ENCODE peak calls at places on chromosome 7, in eight cellular contexts. O, X, E, Q, V, J, Y and B are unnamed samples.

GRCh38 chr7:102044984-102045673 is 227.7 kb downstream of the CUX1 start:
- DNase-seq in Y (no peak), J (peak; percentile 52), O (peak; percentile 55), V (peak; percentile 84), Q (peak; percentile 75), X (peak; percentile 71), E (peak; percentile 45), B (peak; percentile 42)

GRCh38 chr7:130356760-130357611 is 12.4 kb downstream of the CPA5 start:
- DNase-seq in O (peak; percentile 45), V (no peak), J (no peak), Q (no peak), X (peak; percentile 94), Y (no peak), E (peak; percentile 74), B (no peak)

GRCh38 chr7:92179393-92179924 is 517 bp upstream of the LRRD1 start:
- DNase-seq in J (no peak), V (no peak), E (peak; percentile 46), X (no peak), Q (no peak), Y (no peak), O (no peak), B (peak; percentile 62)

GRCh38 chr7:5699467-5699866 is 82.0 kb downstream of the RNF216 start:
- DNase-seq in O (no peak), J (no peak), Y (no peak), V (no peak), E (peak; percentile 60), X (no peak), Q (no peak), B (no peak)

GRCh38 chr7:916291-916941 is 38.1 kb downstream of the ADAP1 start:
- DNase-seq in X (peak; percentile 26), V (peak; percentile 57), Y (peak; percentile 58), J (no peak), O (peak; percentile 35), Q (no peak), E (no peak), B (peak; percentile 33)

GRCh38 chr7:80312139-80312661 is 177.6 kb downstream of the GNAI1 start:
- DNase-seq in J (no peak), O (peak; percentile 53), X (no peak), V (no peak), Y (no peak), E (no peak), Q (no peak), B (peak; percentile 39)

GRCh38 chr7:155818154-155818819 is 6.0 kb upstream of the SHH start:
- DNase-seq in Q (no peak), E (no peak), Y (no peak), X (no peak), V (no peak), O (no peak), J (no peak), B (no peak)

GRCh38 chr7:72321081-72321480 is 91.1 kb downstream of the CALN1 start:
- DNase-seq in O (no peak), E (no peak), J (no peak), Y (no peak), V (no peak), X (no peak), Q (no peak), B (no peak)

GRCh38 chr7:22586806-22587180 is 86.8 kb upstream of the STEAP1B start:
- DNase-seq in X (no peak), J (no peak), O (peak; percentile 6), Y (no peak), E (no peak), V (no peak), Q (no peak), B (no peak)

GRCh38 chr7:144842377-144842851 is 6.6 kb upstream of the TPK1 start:
- DNase-seq in Q (no peak), E (peak; percentile 33), O (no peak), Y (no peak), X (no peak), V (no peak), J (peak; percentile 45), B (no peak)

GRCh38 chr7:2034291-2035201 is 198.2 kb downstream of the MAD1L1 start:
- DNase-seq in Q (no peak), Y (peak; percentile 43), O (no peak), V (no peak), J (no peak), X (no peak), E (no peak), B (no peak)

GRCh38 chr7:33183504-33183903 is 54.1 kb downstream of the BBS9 start:
- DNase-seq in Q (no peak), J (no peak), Y (no peak), O (no peak), V (no peak), X (no peak), E (no peak), B (no peak)

GRCh38 chr7:21469894-21470293 is 42.0 kb downstream of the SP4 start:
- DNase-seq in X (no peak), J (no peak), Y (no peak), E (no peak), Q (no peak), V (no peak), O (no peak), B (no peak)

GRCh38 chr7:68176974-68177373 is 1180.3 kb downstream of the TYW1 start:
- DNase-seq in O (peak; percentile 72), J (peak; percentile 28), V (peak; percentile 12), X (no peak), Y (no peak), E (peak; percentile 58), Q (peak; percentile 12), B (peak; percentile 89)

GRCh38 chr7:158228986-158229385 is 358.6 kb downstream of the PTPRN2 start:
- DNase-seq in Y (no peak), Q (no peak), J (no peak), O (peak; percentile 19), X (no peak), E (no peak), V (peak; percentile 13), B (peak; percentile 12)

GRCh38 chr7:112869111-112869774 is 79.0 kb upstream of the TMEM168 start:
- DNase-seq in E (no peak), X (no peak), Q (no peak), Y (peak; percentile 81), O (no peak), J (no peak), V (no peak), B (peak; percentile 15)

GRCh38 chr7:151756076-151756731 is 120.7 kb downstream of the PRKAG2 start:
- DNase-seq in Y (peak; percentile 85), V (no peak), Q (no peak), O (no peak), J (no peak), E (no peak), X (no peak), B (no peak)